ENCODE peak calls at places on chromosomes 13 and 19, in four cellular contexts. Z is HepG2, V is A549, A is K562. I is an unnamed sample.

GRCh38 chr19:29965529-29965928 is 23.5 kb downstream of the URI1 start:
- DNase-seq in Z (no peak), V (no peak), A (no peak), I (no peak)

GRCh38 chr19:4115818-4116385 is 8.0 kb downstream of the MAP2K2 start:
- DNase-seq in Z (no peak), V (no peak), A (peak), I (no peak)

GRCh38 chr19:11125994-11126685 is 29.4 kb downstream of the SPC24 start:
- DNase-seq in Z (peak), V (peak), A (peak), I (peak)

GRCh38 chr13:93758575-93758974 is 532.0 kb downstream of the GPC6 start:
- DNase-seq in Z (peak), V (no peak), A (no peak), I (no peak)

GRCh38 chr19:49677901-49678674 is 1.0 kb downstream of the PRMT1 start:
- DNase-seq in Z (peak), V (peak), A (peak), I (peak)

GRCh38 chr19:44749318-44749717 is 810 bp downstream of the BCL3 start:
- DNase-seq in Z (no peak), V (no peak), A (no peak), I (no peak)

GRCh38 chr13:21310220-21310619 is 133.8 kb downstream of the MRPL57 start:
- DNase-seq in Z (no peak), V (no peak), A (no peak), I (no peak)

GRCh38 chr19:53624776-53625540 is 6.8 kb upstream of the DPRX start:
- DNase-seq in Z (no peak), V (no peak), A (no peak), I (no peak)

GRCh38 chr19:6271251-6271650 is 8.5 kb downstream of the MLLT1 start:
- DNase-seq in Z (no peak), V (no peak), A (peak), I (peak)

GRCh38 chr19:35396240-35396885 is 25.5 kb downstream of the GPR42 start:
- DNase-seq in Z (no peak), V (no peak), A (no peak), I (no peak)

GRCh38 chr19:35398570-35398969 is 27.7 kb downstream of the GPR42 start:
- DNase-seq in Z (no peak), V (no peak), A (no peak), I (no peak)

GRCh38 chr19:35395762-35396199 is 24.9 kb downstream of the GPR42 start:
- DNase-seq in Z (peak), V (no peak), A (no peak), I (peak)

GRCh38 chr19:35399231-35399630 is 28.4 kb downstream of the GPR42 start:
- DNase-seq in Z (no peak), V (no peak), A (no peak), I (no peak)

DNA sequence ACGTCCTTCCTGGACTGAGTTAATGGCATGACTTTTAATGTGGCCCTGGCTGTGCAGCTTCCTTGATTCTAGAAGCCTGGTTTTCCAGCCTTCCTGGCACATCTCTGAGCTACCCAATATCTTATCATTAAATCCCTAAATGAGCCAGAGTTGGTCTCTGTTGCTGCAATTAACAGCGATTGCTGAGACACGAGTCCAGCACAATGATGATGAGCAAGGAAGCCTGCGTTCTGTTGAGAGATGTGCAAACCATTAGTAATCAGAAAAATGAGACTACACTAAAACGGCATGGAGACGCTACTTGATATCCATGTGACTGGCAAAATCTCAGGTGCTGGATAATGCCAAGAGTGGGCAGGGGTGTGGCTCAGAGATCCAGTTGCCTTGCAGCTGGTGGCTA is 26.2 kb downstream of the GPR42 start:
- DNase-seq in Z (no peak), V (no peak), A (no peak), I (no peak)
- TF ChIP-seq NR3C1 in Z (no peak), V (no peak), A (no peak), I (no peak)

GRCh38 chr13:36814465-36814864 is 4.6 kb upstream of the RFXAP start:
- DNase-seq in Z (no peak), V (no peak), A (no peak), I (no peak)

GRCh38 chr13:36817996-36818395 is 1.0 kb upstream of the RFXAP start:
- DNase-seq in Z (no peak), V (no peak), A (no peak), I (no peak)

GRCh38 chr13:36813226-36813625 is 5.8 kb upstream of the RFXAP start:
- DNase-seq in Z (no peak), V (no peak), A (no peak), I (no peak)

GRCh38 chr13:36818483-36819063 is 449 bp upstream of the RFXAP start:
- DNase-seq in Z (no peak), V (no peak), A (no peak), I (no peak)

DNA sequence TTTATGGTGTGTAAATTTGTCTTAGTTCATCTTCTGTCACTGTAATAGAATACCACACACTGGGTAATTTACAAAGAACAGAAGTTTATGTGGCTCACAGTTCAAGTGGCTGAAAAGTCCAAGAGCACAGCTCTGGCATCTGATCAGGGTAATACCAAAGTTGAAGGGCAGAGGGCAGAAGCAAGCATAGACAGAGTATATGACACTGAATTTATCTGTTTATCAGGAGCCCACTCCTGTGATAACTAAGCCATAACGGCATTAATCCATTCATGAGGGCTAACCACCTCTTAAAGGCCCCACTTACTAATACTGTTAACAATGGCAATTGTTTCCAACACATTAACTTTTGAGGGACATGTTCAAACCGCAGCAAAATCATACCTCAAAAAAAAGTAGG is 4.0 kb upstream of the RFXAP start:
- DNase-seq in Z (peak), V (peak), A (peak), I (no peak)
- TF ChIP-seq NR3C1 in Z (no peak), V (no peak), A (no peak), I (no peak)

GRCh38 chr19:35977446-35978222 is 17.4 kb upstream of the SDHAF1 start:
- DNase-seq in Z (peak), V (peak), A (peak), I (peak)

GRCh38 chr19:35978832-35979365 is 16.1 kb upstream of the SDHAF1 start:
- DNase-seq in Z (no peak), V (no peak), A (no peak), I (no peak)

GRCh38 chr19:35978271-35978670 is 16.7 kb upstream of the SDHAF1 start:
- DNase-seq in Z (no peak), V (no peak), A (no peak), I (no peak)

GRCh38 chr19:35973487-35973886 is 21.5 kb upstream of the SDHAF1 start:
- DNase-seq in Z (no peak), V (peak), A (no peak), I (no peak)

DNA sequence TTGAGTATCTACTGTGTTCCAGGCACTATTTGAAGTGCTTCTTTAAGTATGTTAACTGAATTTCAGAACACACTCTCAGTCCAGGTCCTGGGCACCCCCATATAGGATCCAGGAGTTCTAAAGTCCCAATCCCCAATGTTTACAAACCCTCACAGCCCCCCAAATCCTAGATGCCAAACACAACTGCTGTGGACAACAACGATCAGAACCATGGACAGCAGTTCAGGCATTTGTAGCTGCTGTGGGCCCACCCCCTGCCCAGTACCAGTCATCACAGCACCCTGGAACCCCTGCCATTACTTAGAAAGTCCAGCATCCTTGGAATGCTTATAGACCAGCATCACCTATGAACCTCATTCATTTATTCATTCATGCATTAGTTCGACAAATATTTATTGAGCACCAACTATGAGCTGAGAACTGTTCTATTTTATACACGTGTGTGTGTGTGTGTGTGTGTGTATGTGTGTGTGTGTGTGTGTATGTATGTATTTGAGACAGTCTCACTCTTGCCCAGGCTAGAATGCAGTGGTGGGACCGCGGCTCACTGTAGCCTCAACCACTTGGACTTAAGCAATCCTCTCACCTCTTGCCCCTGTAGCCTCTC is 19.3 kb upstream of the SDHAF1 start:
- DNase-seq in Z (no peak), V (no peak), A (peak), I (peak)
- TF ChIP-seq NR3C1 in Z (no peak), V (no peak), A (no peak), I (no peak)

GRCh38 chr19:8366961-8367326 is 3.0 kb downstream of the ANGPTL4 start:
- DNase-seq in Z (no peak), V (no peak), A (no peak), I (no peak)

GRCh38 chr19:8361921-8362793 is 1.8 kb upstream of the ANGPTL4 start:
- DNase-seq in Z (peak), V (peak), A (no peak), I (no peak)

GRCh38 chr19:8367327-8368001 is 3.5 kb downstream of the ANGPTL4 start:
- DNase-seq in Z (no peak), V (peak), A (peak), I (peak)

GRCh38 chr19:8366121-8366581 is 2.2 kb downstream of the ANGPTL4 start:
- DNase-seq in Z (no peak), V (no peak), A (peak), I (no peak)

DNA sequence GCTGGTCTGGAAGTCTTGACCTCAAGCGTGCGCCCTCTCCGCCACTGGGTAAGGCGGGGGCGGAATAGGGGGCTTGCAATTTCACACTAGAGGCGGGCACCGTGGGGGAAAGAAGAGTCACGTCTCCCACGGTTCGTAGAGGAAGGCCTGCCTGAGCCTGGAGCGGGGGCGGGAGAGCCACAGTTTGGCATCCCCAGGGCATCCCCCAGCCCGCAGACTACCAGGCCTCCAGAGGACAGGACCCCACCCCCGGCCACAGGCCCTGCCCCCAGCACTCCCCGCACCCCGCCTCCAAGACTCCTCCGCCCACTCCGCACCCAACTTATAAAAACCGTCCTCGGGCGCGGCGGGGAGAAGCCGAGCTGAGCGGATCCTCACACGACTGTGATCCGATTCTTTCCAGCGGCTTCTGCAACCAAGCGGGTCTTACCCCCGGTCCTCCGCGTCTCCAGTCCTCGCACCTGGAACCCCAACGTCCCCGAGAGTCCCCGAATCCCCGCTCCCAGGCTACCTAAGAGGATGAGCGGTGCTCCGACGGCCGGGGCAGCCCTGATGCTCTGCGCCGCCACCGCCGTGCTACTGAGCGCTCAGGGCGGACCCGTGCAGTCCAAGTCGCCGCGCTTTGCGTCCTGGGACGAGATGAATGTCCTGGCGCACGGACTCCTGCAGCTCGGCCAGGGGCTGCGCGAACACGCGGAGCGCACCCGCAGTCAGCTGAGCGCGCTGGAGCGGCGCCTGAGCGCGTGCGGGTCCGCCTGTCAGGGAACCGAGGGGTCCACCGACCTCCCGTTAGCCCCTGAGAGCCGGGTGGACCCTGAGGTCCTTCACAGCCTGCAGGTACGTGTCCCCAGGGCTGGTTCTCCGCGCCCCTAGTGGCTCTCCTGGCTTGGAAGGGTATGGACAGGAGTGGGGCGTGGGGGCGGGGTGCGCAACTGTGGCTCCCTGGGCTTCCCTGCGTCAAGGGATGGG is at the start of gene ANGPTL4:
- DNase-seq in Z (no peak), V (peak), A (peak), I (peak)
- TF ChIP-seq NR3C1 in Z (no peak), V (no peak), A (no peak), I (no peak)

GRCh38 chr19:12785431-12786011 is 5.8 kb upstream of the JUNB start:
- DNase-seq in Z (no peak), V (no peak), A (no peak), I (no peak)

GRCh38 chr19:12786950-12787349 is 4.3 kb upstream of the JUNB start:
- DNase-seq in Z (no peak), V (no peak), A (no peak), I (no peak)

GRCh38 chr19:12784871-12785430 is 6.3 kb upstream of the JUNB start:
- DNase-seq in Z (no peak), V (peak), A (no peak), I (no peak)

GRCh38 chr19:12787458-12787857 is 3.8 kb upstream of the JUNB start:
- DNase-seq in Z (no peak), V (no peak), A (no peak), I (no peak)

DNA sequence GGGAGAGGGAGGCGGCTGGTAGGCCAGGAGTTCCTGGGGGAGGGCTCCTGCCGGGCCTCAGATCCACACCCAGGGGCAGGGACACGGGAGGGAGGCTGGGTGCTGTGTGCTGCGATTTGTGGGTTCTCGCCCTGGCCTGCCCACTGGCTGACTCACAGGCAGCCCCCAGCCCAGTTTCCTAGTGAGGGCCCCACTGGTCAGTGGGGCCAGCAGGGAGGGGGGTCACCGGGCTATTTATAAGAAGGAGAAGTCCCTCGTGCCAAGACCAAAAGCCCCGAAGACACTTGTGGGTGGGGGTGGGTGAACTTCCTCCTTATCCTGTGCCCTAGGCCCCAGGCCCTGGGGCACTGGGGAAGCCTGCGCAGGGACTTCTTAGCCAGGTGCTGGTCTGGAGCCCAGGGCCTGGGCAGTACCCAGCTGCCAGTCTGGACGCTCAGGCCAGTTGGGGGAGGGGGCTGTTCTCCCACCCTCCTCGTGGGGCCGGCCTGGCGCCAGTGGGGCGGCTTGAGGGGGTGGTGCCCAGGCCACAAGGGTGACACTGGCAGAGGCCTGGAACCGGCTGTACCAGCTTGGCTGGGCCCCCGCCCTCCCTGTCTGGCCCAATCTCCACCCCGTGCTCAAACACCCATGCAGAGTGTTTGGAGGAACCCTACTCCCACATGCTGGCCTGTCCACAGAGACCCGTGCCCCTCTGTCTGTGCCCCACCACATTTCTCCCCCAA is 5.0 kb upstream of the JUNB start:
- DNase-seq in Z (no peak), V (peak), A (no peak), I (no peak)
- TF ChIP-seq NR3C1 in Z (no peak), V (no peak), A (no peak), I (no peak)

GRCh38 chr19:13033819-13034611 is 38.7 kb downstream of the NFIX start:
- DNase-seq in Z (peak), V (peak), A (peak), I (peak)
- TF ChIP-seq NR3C1 in Z (no peak), V (no peak), A (no peak), I (no peak)